ENCODE peak calls at places on chromosome 5, in seven cellular contexts. One of them, this sample, is unnamed.

GRCh38 chr5:171862624-171863023 is 77.0 kb downstream of the SMIM23 start:
- DNase-seq in neuronal stem cell: no peak
- DNase-seq in pancreas: no peak
- DNase-seq in OCI-LY7: no peak
- DNase-seq in sigmoid colon: no peak
- DNase-seq in breast epithelium: no peak
- DNase-seq in esophagus muscularis mucosa: no peak
- DNase-seq in this sample: no peak

GRCh38 chr5:111697881-111698757 is 58.9 kb downstream of the NREP start:
- DNase-seq in neuronal stem cell: no peak
- DNase-seq in pancreas: no peak
- DNase-seq in OCI-LY7: peak; percentile 26
- DNase-seq in sigmoid colon: no peak
- DNase-seq in breast epithelium: no peak
- DNase-seq in esophagus muscularis mucosa: no peak
- DNase-seq in this sample: no peak

GRCh38 chr5:60262576-60263295 is 369.2 kb upstream of the PDE4D start:
- DNase-seq in neuronal stem cell: peak; percentile 12
- DNase-seq in pancreas: no peak
- DNase-seq in OCI-LY7: no peak
- DNase-seq in sigmoid colon: no peak
- DNase-seq in breast epithelium: no peak
- DNase-seq in esophagus muscularis mucosa: no peak
- DNase-seq in this sample: no peak

GRCh38 chr5:179906294-179906794 is 1.4 kb downstream of the TBC1D9B start:
- DNase-seq in neuronal stem cell: no peak
- DNase-seq in pancreas: no peak
- DNase-seq in OCI-LY7: no peak
- DNase-seq in sigmoid colon: no peak
- DNase-seq in breast epithelium: no peak
- DNase-seq in esophagus muscularis mucosa: no peak
- DNase-seq in this sample: no peak

GRCh38 chr5:171826132-171826531 is 40.5 kb downstream of the SMIM23 start:
- DNase-seq in neuronal stem cell: no peak
- DNase-seq in pancreas: no peak
- DNase-seq in OCI-LY7: no peak
- DNase-seq in sigmoid colon: no peak
- DNase-seq in breast epithelium: no peak
- DNase-seq in esophagus muscularis mucosa: no peak
- DNase-seq in this sample: no peak

GRCh38 chr5:457195-457961 is 14.4 kb downstream of the EXOC3 start:
- DNase-seq in neuronal stem cell: no peak
- DNase-seq in pancreas: no peak
- DNase-seq in OCI-LY7: no peak
- DNase-seq in sigmoid colon: peak; percentile 44
- DNase-seq in breast epithelium: no peak
- DNase-seq in esophagus muscularis mucosa: no peak
- DNase-seq in this sample: peak; percentile 3

GRCh38 chr5:167835146-167835545 is 456.3 kb upstream of the WWC1 start:
- DNase-seq in neuronal stem cell: no peak
- DNase-seq in pancreas: no peak
- DNase-seq in OCI-LY7: no peak
- DNase-seq in sigmoid colon: no peak
- DNase-seq in breast epithelium: no peak
- DNase-seq in esophagus muscularis mucosa: no peak
- DNase-seq in this sample: no peak

GRCh38 chr5:125550237-125550636 is 803.8 kb upstream of the ZNF608 start:
- DNase-seq in neuronal stem cell: no peak
- DNase-seq in pancreas: no peak
- DNase-seq in OCI-LY7: no peak
- DNase-seq in sigmoid colon: no peak
- DNase-seq in breast epithelium: no peak
- DNase-seq in esophagus muscularis mucosa: no peak
- DNase-seq in this sample: no peak

GRCh38 chr5:159100928-159101646 is 1.4 kb upstream of the EBF1 start:
- DNase-seq in neuronal stem cell: no peak
- DNase-seq in pancreas: no peak
- DNase-seq in OCI-LY7: peak; percentile 62
- DNase-seq in sigmoid colon: no peak
- DNase-seq in breast epithelium: no peak
- DNase-seq in esophagus muscularis mucosa: no peak
- DNase-seq in this sample: no peak

GRCh38 chr5:127572930-127573329 is 55.5 kb downstream of the PRRC1 start:
- DNase-seq in neuronal stem cell: no peak
- DNase-seq in pancreas: no peak
- DNase-seq in OCI-LY7: peak; percentile 21
- DNase-seq in sigmoid colon: no peak
- DNase-seq in breast epithelium: no peak
- DNase-seq in esophagus muscularis mucosa: no peak
- DNase-seq in this sample: no peak

GRCh38 chr5:147068998-147069397 is 165.8 kb upstream of the STK32A start:
- DNase-seq in neuronal stem cell: no peak
- DNase-seq in pancreas: no peak
- DNase-seq in OCI-LY7: no peak
- DNase-seq in sigmoid colon: no peak
- DNase-seq in breast epithelium: no peak
- DNase-seq in esophagus muscularis mucosa: no peak
- DNase-seq in this sample: no peak

GRCh38 chr5:57539281-57539701 is 56.7 kb upstream of the ACTBL2 start:
- DNase-seq in neuronal stem cell: no peak
- DNase-seq in pancreas: no peak
- DNase-seq in OCI-LY7: no peak
- DNase-seq in sigmoid colon: no peak
- DNase-seq in breast epithelium: no peak
- DNase-seq in esophagus muscularis mucosa: no peak
- DNase-seq in this sample: no peak

GRCh38 chr5:15789661-15790060 is 289.7 kb downstream of the FBXL7 start:
- DNase-seq in neuronal stem cell: no peak
- DNase-seq in pancreas: no peak
- DNase-seq in OCI-LY7: no peak
- DNase-seq in sigmoid colon: no peak
- DNase-seq in breast epithelium: no peak
- DNase-seq in esophagus muscularis mucosa: no peak
- DNase-seq in this sample: no peak

GRCh38 chr5:139118804-139119203 is 79.4 kb downstream of the SIL1 start:
- DNase-seq in neuronal stem cell: no peak
- DNase-seq in pancreas: no peak
- DNase-seq in OCI-LY7: no peak
- DNase-seq in sigmoid colon: no peak
- DNase-seq in breast epithelium: no peak
- DNase-seq in esophagus muscularis mucosa: no peak
- DNase-seq in this sample: no peak

GRCh38 chr5:127492854-127493738 is 24.3 kb upstream of the PRRC1 start:
- DNase-seq in neuronal stem cell: peak; percentile 44
- DNase-seq in pancreas: no peak
- DNase-seq in OCI-LY7: peak; percentile 53
- DNase-seq in sigmoid colon: no peak
- DNase-seq in breast epithelium: no peak
- DNase-seq in esophagus muscularis mucosa: no peak
- DNase-seq in this sample: no peak

GRCh38 chr5:159244163-159244562 is 18.9 kb upstream of the UBLCP1 start:
- DNase-seq in neuronal stem cell: no peak
- DNase-seq in pancreas: no peak
- DNase-seq in OCI-LY7: no peak
- DNase-seq in sigmoid colon: no peak
- DNase-seq in breast epithelium: no peak
- DNase-seq in esophagus muscularis mucosa: no peak
- DNase-seq in this sample: no peak

GRCh38 chr5:117454716-117455212 is 880.1 kb upstream of the SEMA6A start:
- DNase-seq in neuronal stem cell: peak; percentile 9
- DNase-seq in pancreas: peak; percentile 64
- DNase-seq in OCI-LY7: peak; percentile 57
- DNase-seq in sigmoid colon: no peak
- DNase-seq in breast epithelium: peak; percentile 17
- DNase-seq in esophagus muscularis mucosa: no peak
- DNase-seq in this sample: peak; percentile 67

GRCh38 chr5:122195784-122196394 is 66.5 kb downstream of the ZNF474 start:
- DNase-seq in neuronal stem cell: peak; percentile 46
- DNase-seq in pancreas: no peak
- DNase-seq in OCI-LY7: peak; percentile 7
- DNase-seq in sigmoid colon: no peak
- DNase-seq in breast epithelium: no peak
- DNase-seq in esophagus muscularis mucosa: no peak
- DNase-seq in this sample: peak; percentile 32

GRCh38 chr5:124105326-124105725 is 593.3 kb downstream of the CSNK1G3 start:
- DNase-seq in neuronal stem cell: no peak
- DNase-seq in pancreas: no peak
- DNase-seq in OCI-LY7: no peak
- DNase-seq in sigmoid colon: no peak
- DNase-seq in breast epithelium: no peak
- DNase-seq in esophagus muscularis mucosa: no peak
- DNase-seq in this sample: no peak

GRCh38 chr5:5159282-5160108 is 19.4 kb downstream of the ADAMTS16 start:
- DNase-seq in neuronal stem cell: no peak
- DNase-seq in pancreas: no peak
- DNase-seq in OCI-LY7: no peak
- DNase-seq in sigmoid colon: no peak
- DNase-seq in breast epithelium: no peak
- DNase-seq in esophagus muscularis mucosa: no peak
- DNase-seq in this sample: no peak

GRCh38 chr5:150402901-150403342 is 9.8 kb downstream of the CD74 start:
- DNase-seq in neuronal stem cell: no peak
- DNase-seq in pancreas: no peak
- DNase-seq in OCI-LY7: no peak
- DNase-seq in sigmoid colon: no peak
- DNase-seq in breast epithelium: no peak
- DNase-seq in esophagus muscularis mucosa: no peak
- DNase-seq in this sample: no peak
- H3K4me3 ChIP-seq in neuronal stem cell: no peak overlapping the region
- H3K4me3 ChIP-seq in pancreas: no peak overlapping the region
- H3K4me3 ChIP-seq in OCI-LY7: no peak overlapping the region
- H3K4me3 ChIP-seq in sigmoid colon: no peak overlapping the region
- H3K4me3 ChIP-seq in breast epithelium: no peak overlapping the region
- H3K4me3 ChIP-seq in esophagus muscularis mucosa: no peak overlapping the region
- H3K4me3 ChIP-seq in this sample: no peak overlapping the region

GRCh38 chr5:169299146-169299545 is 1.8 kb downstream of the SLIT3 start:
- DNase-seq in neuronal stem cell: no peak
- DNase-seq in pancreas: no peak
- DNase-seq in OCI-LY7: no peak
- DNase-seq in sigmoid colon: no peak
- DNase-seq in breast epithelium: no peak
- DNase-seq in esophagus muscularis mucosa: no peak
- DNase-seq in this sample: no peak

GRCh38 chr5:169299651-169300467 is 1.1 kb downstream of the SLIT3 start:
- DNase-seq in neuronal stem cell: peak; percentile 15
- DNase-seq in pancreas: no peak
- DNase-seq in OCI-LY7: no peak
- DNase-seq in sigmoid colon: peak; percentile 73
- DNase-seq in breast epithelium: no peak
- DNase-seq in esophagus muscularis mucosa: peak; percentile 93
- DNase-seq in this sample: no peak

GRCh38 chr5:169300468-169301385 is at the start of gene SLIT3:
- DNase-seq in neuronal stem cell: peak; percentile 82
- DNase-seq in pancreas: peak; percentile 19
- DNase-seq in OCI-LY7: no peak
- DNase-seq in sigmoid colon: peak; percentile 94
- DNase-seq in breast epithelium: peak; percentile 56
- DNase-seq in esophagus muscularis mucosa: peak; percentile 95
- DNase-seq in this sample: no peak

GRCh38 chr5:169296456-169297220 is 4.3 kb downstream of the SLIT3 start:
- DNase-seq in neuronal stem cell: no peak
- DNase-seq in pancreas: no peak
- DNase-seq in OCI-LY7: no peak
- DNase-seq in sigmoid colon: peak; percentile 81
- DNase-seq in breast epithelium: no peak
- DNase-seq in esophagus muscularis mucosa: peak; percentile 92
- DNase-seq in this sample: no peak

GRCh38 chr5:169298193-169298592 is 2.7 kb downstream of the SLIT3 start:
- DNase-seq in neuronal stem cell: no peak
- DNase-seq in pancreas: no peak
- DNase-seq in OCI-LY7: no peak
- DNase-seq in sigmoid colon: no peak
- DNase-seq in breast epithelium: no peak
- DNase-seq in esophagus muscularis mucosa: peak; percentile 85
- DNase-seq in this sample: no peak
- H3K4me3 ChIP-seq in neuronal stem cell: no peak overlapping the region
- H3K4me3 ChIP-seq in pancreas: no peak overlapping the region
- H3K4me3 ChIP-seq in OCI-LY7: no peak overlapping the region
- H3K4me3 ChIP-seq in sigmoid colon: no peak overlapping the region
- H3K4me3 ChIP-seq in breast epithelium: peak overlapping the region; percentile 88
- H3K4me3 ChIP-seq in esophagus muscularis mucosa: no peak overlapping the region
- H3K4me3 ChIP-seq in this sample: no peak overlapping the region

GRCh38 chr5:16866220-16866619 is 69.9 kb downstream of the MYO10 start:
- DNase-seq in neuronal stem cell: no peak
- DNase-seq in pancreas: no peak
- DNase-seq in OCI-LY7: no peak
- DNase-seq in sigmoid colon: no peak
- DNase-seq in breast epithelium: no peak
- DNase-seq in esophagus muscularis mucosa: no peak
- DNase-seq in this sample: no peak
- H3K4me3 ChIP-seq in neuronal stem cell: no peak overlapping the region
- H3K4me3 ChIP-seq in pancreas: no peak overlapping the region
- H3K4me3 ChIP-seq in OCI-LY7: no peak overlapping the region
- H3K4me3 ChIP-seq in sigmoid colon: no peak overlapping the region
- H3K4me3 ChIP-seq in breast epithelium: no peak overlapping the region
- H3K4me3 ChIP-seq in esophagus muscularis mucosa: no peak overlapping the region
- H3K4me3 ChIP-seq in this sample: no peak overlapping the region

DNA sequence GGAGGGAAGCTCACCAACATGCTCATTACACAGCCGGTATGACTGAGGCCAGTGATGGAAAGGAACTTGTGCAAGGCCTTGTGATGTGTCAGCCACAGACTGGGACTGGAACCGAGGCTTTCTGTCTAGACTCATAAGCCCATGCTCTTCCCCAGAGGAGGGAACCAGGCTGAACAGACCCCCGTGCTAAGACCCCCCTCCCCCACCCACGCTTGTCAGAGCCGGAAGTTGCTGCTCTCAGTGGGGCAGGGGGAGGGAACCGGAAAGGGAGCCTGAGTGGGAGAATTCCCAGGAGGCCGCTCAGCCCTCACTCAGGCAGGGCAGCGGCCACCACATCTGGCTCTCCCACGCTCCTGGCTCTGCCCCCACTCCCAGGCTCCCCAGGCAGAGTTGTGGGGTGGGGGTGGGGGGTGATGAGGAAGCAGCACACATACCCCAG is 4.1 kb upstream of the PDGFRB start:
- DNase-seq in neuronal stem cell: no peak
- DNase-seq in pancreas: no peak
- DNase-seq in OCI-LY7: peak; percentile 38
- DNase-seq in sigmoid colon: no peak
- DNase-seq in breast epithelium: no peak
- DNase-seq in esophagus muscularis mucosa: no peak
- DNase-seq in this sample: no peak
- H3K4me3 ChIP-seq in neuronal stem cell: no peak overlapping the region
- H3K4me3 ChIP-seq in pancreas: no peak overlapping the region
- H3K4me3 ChIP-seq in OCI-LY7: no peak overlapping the region
- H3K4me3 ChIP-seq in sigmoid colon: no peak overlapping the region
- H3K4me3 ChIP-seq in breast epithelium: no peak overlapping the region
- H3K4me3 ChIP-seq in esophagus muscularis mucosa: no peak overlapping the region
- H3K4me3 ChIP-seq in this sample: no peak overlapping the region

This sample was measured in WERI-Rb-1.